ENCODE peak calls at places on chromosomes 7 and 10, in eight cellular contexts. N is thoracic aorta; H is NCI-H1105 treated with DMSO at 0.1 percent for 48 hours; W is amniotic stem cell; A is pons; C is GM04504; B is stimulated activated CD8-positive, alpha-beta memory T cell treated with anti-CD3 and anti-CD28 coated beads, Interleukin-7, amount 100 ng/mL, for 48 hours; V is CD4-positive, alpha-beta T cell. I is an unnamed sample.
A peak's percentile ranks its signal among the peaks of the same experiment; 100 is the strongest.

GRCh38 chr7:122884186-122884585 is 2.1 kb downstream of the CADPS2 start:
- DNase-seq in N (no peak), H (peak; percentile 90), W (no peak), A (no peak), C (no peak), B (no peak), V (no peak), I (no peak)

GRCh38 chr10:131667047-131667446 is 233.8 kb upstream of the PPP2R2D start:
- DNase-seq in N (no peak), H (no peak), W (no peak), A (no peak), C (no peak), B (no peak), V (no peak), I (no peak)

GRCh38 chr10:36236341-36236740 is 594.2 kb upstream of the FZD8 start:
- DNase-seq in N (no peak), H (no peak), W (no peak), A (no peak), C (no peak), B (no peak), V (no peak), I (no peak)

GRCh38 chr7:50477640-50478039 is 27.5 kb upstream of the FIGNL1 start:
- DNase-seq in N (no peak), H (no peak), W (no peak), A (no peak), C (no peak), B (no peak), V (no peak), I (no peak)

GRCh38 chr7:108135446-108136190 is 5.5 kb upstream of the LAMB4 start:
- DNase-seq in N (no peak), H (no peak), W (no peak), A (no peak), C (no peak), B (peak; percentile 43), V (no peak), I (no peak)

GRCh38 chr10:126223512-126224067 is 164.7 kb downstream of the ADAM12 start:
- DNase-seq in N (no peak), H (no peak), W (no peak), A (no peak), C (no peak), B (no peak), V (no peak), I (no peak)

GRCh38 chr10:80055760-80056159 is 22.7 kb upstream of the TMEM254 start:
- DNase-seq in N (no peak), H (no peak), W (no peak), A (no peak), C (no peak), B (no peak), V (no peak), I (no peak)

GRCh38 chr10:91034494-91035157 is 113.7 kb upstream of the ANKRD1 start:
- DNase-seq in N (peak; percentile 64), H (peak; percentile 65), W (peak; percentile 15), A (peak; percentile 76), C (no peak), B (no peak), V (no peak), I (peak; percentile 18)

GRCh38 chr7:15560968-15561367 is 847 bp downstream of the AGMO start:
- DNase-seq in N (no peak), H (no peak), W (no peak), A (no peak), C (no peak), B (no peak), V (no peak), I (no peak)

GRCh38 chr10:100825946-100826660 is 80.7 kb downstream of the PAX2 start:
- DNase-seq in N (no peak), H (peak; percentile 11), W (no peak), A (no peak), C (no peak), B (no peak), V (no peak), I (no peak)

GRCh38 chr10:132133005-132133404 is 53.7 kb upstream of the DPYSL4 start:
- DNase-seq in N (no peak), H (no peak), W (no peak), A (peak; percentile 36), C (no peak), B (no peak), V (no peak), I (no peak)

GRCh38 chr7:148723166-148723559 is 24.5 kb downstream of the CUL1 start:
- DNase-seq in N (no peak), H (no peak), W (no peak), A (no peak), C (no peak), B (no peak), V (no peak), I (no peak)

GRCh38 chr10:132912685-132913558 is 29.4 kb downstream of the CFAP46 start:
- DNase-seq in N (no peak), H (no peak), W (no peak), A (no peak), C (no peak), B (no peak), V (no peak), I (no peak)

GRCh38 chr7:146956323-146956722 is 839.7 kb downstream of the CNTNAP2 start:
- DNase-seq in N (no peak), H (peak; percentile 95), W (no peak), A (no peak), C (no peak), B (no peak), V (no peak), I (no peak)

GRCh38 chr7:128217030-128217805 is 23.9 kb upstream of the LEP start:
- DNase-seq in N (no peak), H (no peak), W (no peak), A (no peak), C (peak; percentile 57), B (no peak), V (no peak), I (no peak)

GRCh38 chr7:42574693-42575084 is 337.2 kb downstream of the C7orf25 start:
- DNase-seq in N (no peak), H (no peak), W (no peak), A (no peak), C (no peak), B (no peak), V (no peak), I (no peak)

GRCh38 chr7:100829150-100829716 is 1.9 kb upstream of the EPHB4 start:
- DNase-seq in N (no peak), H (no peak), W (no peak), A (no peak), C (no peak), B (no peak), V (no peak), I (no peak)

GRCh38 chr7:100156331-100157068 is 2.0 kb downstream of the TRAPPC14 start:
- DNase-seq in N (no peak), H (no peak), W (no peak), A (no peak), C (no peak), B (no peak), V (no peak), I (no peak)

GRCh38 chr10:21281173-21281572 is 244.3 kb downstream of the SKIDA1 start:
- DNase-seq in N (no peak), H (no peak), W (no peak), A (no peak), C (no peak), B (no peak), V (no peak), I (no peak)

GRCh38 chr10:59779656-59780521 is 26.6 kb upstream of the MRLN start:
- DNase-seq in N (no peak), H (no peak), W (no peak), A (no peak), C (no peak), B (no peak), V (no peak), I (no peak)

GRCh38 chr7:2564970-2565546 is 6.3 kb downstream of the IQCE start:
- DNase-seq in N (no peak), H (no peak), W (no peak), A (no peak), C (no peak), B (no peak), V (no peak), I (no peak)

GRCh38 chr10:18713077-18713476 is 53.8 kb downstream of the ARL5B start:
- DNase-seq in N (no peak), H (no peak), W (peak; percentile 50), A (no peak), C (peak; percentile 85), B (no peak), V (no peak), I (peak; percentile 64)

GRCh38 chr10:63323930-63324854 is 141.6 kb downstream of the JMJD1C start:
- DNase-seq in N (no peak), H (no peak), W (no peak), A (no peak), C (no peak), B (no peak), V (no peak), I (no peak)

GRCh38 chr7:92621641-92622429 is 31.6 kb upstream of the FAM133B start:
- DNase-seq in N (no peak), H (no peak), W (peak; percentile 7), A (no peak), C (no peak), B (no peak), V (no peak), I (no peak)

GRCh38 chr7:30285067-30285530 is 702 bp downstream of the ZNRF2 start:
- DNase-seq in N (no peak), H (peak; percentile 31), W (peak; percentile 6), A (no peak), C (no peak), B (no peak), V (peak; percentile 34), I (no peak)

GRCh38 chr10:125028291-125028867 is 86.5 kb downstream of the ZRANB1 start:
- DNase-seq in N (no peak), H (no peak), W (peak; percentile 26), A (no peak), C (no peak), B (no peak), V (no peak), I (no peak)

GRCh38 chr10:78267070-78267469 is 233.4 kb downstream of the RPS24 start:
- DNase-seq in N (no peak), H (no peak), W (no peak), A (no peak), C (peak; percentile 18), B (no peak), V (no peak), I (no peak)

GRCh38 chr10:80356563-80356999 is at the start of the genes DYDC1 and DYDC2:
- DNase-seq in N (no peak), H (peak; percentile 78), W (no peak), A (no peak), C (peak; percentile 0), B (peak; percentile 22), V (peak; percentile 15), I (no peak)

GRCh38 chr10:103572597-103573321 is 79.3 kb downstream of the NEURL1 start:
- DNase-seq in N (no peak), H (no peak), W (no peak), A (no peak), C (no peak), B (no peak), V (no peak), I (no peak)

GRCh38 chr10:67648613-67649229 is 47.3 kb downstream of the CTNNA3 start:
- DNase-seq in N (no peak), H (no peak), W (no peak), A (no peak), C (no peak), B (no peak), V (no peak), I (no peak)

GRCh38 chr7:18961997-18962396 is 155.4 kb downstream of the TWIST1 start:
- DNase-seq in N (no peak), H (no peak), W (no peak), A (no peak), C (no peak), B (no peak), V (no peak), I (no peak)

GRCh38 chr10:24382979-24383663 is 174.2 kb downstream of the KIAA1217 start:
- DNase-seq in N (no peak), H (no peak), W (no peak), A (no peak), C (no peak), B (no peak), V (no peak), I (no peak)

GRCh38 chr7:107879400-107880035 is 11.5 kb upstream of the DLD start:
- DNase-seq in N (no peak), H (peak; percentile 75), W (peak; percentile 20), A (peak; percentile 58), C (no peak), B (peak; percentile 13), V (peak; percentile 30), I (peak; percentile 22)

GRCh38 chr7:10931161-10931560 is 42.5 kb upstream of the PHF14 start:
- DNase-seq in N (no peak), H (no peak), W (no peak), A (no peak), C (no peak), B (no peak), V (no peak), I (no peak)

I was measured in AG09319.